ENCODE peak calls at places on chromosome 18, in four cellular contexts. T is breast epithelium, I is tibial nerve, E is tibial artery. Z is an unnamed sample.

GRCh38 chr18:74485860-74486849 is 10.0 kb upstream of the CNDP2 start:
- DNase-seq in T (no peak), I (no peak), E (no peak), Z (no peak)

GRCh38 chr18:49850636-49851035 is 37.3 kb upstream of the ACAA2 start:
- DNase-seq in T (no peak), I (no peak), E (no peak), Z (no peak)

GRCh38 chr18:33838084-33838483 is 260.1 kb downstream of the ASXL3 start:
- DNase-seq in T (no peak), I (no peak), E (no peak), Z (no peak)

GRCh38 chr18:52409732-52410131 is 69.7 kb downstream of the DCC start:
- DNase-seq in T (no peak), I (no peak), E (no peak), Z (no peak)

GRCh38 chr18:36757081-36757480 is 71.7 kb downstream of the TPGS2 start:
- DNase-seq in T (no peak), I (peak; percentile 65), E (no peak), Z (no peak)

GRCh38 chr18:50644146-50644545 is 84.3 kb downstream of the MAPK4 start:
- DNase-seq in T (no peak), I (no peak), E (no peak), Z (no peak)

GRCh38 chr18:5057348-5058012 is 139.6 kb downstream of the AKAIN1 start:
- DNase-seq in T (peak; percentile 22), I (peak; percentile 39), E (peak; percentile 49), Z (peak; percentile 13)

GRCh38 chr18:28176674-28176932 is 327 bp downstream of the CDH2 start:
- DNase-seq in T (no peak), I (no peak), E (no peak), Z (no peak)

GRCh38 chr18:36638224-36638623 is 190.6 kb downstream of the TPGS2 start:
- DNase-seq in T (no peak), I (no peak), E (no peak), Z (no peak)

GRCh38 chr18:12247946-12248345 is 6.2 kb upstream of the CIDEA start:
- DNase-seq in T (no peak), I (no peak), E (no peak), Z (no peak)

GRCh38 chr18:61419763-61420162 is 86.5 kb downstream of the CDH20 start:
- DNase-seq in T (no peak), I (no peak), E (no peak), Z (no peak)

GRCh38 chr18:9827856-9828793 is 57.6 kb upstream of the TXNDC2 start:
- DNase-seq in T (peak; percentile 72), I (peak; percentile 57), E (peak; percentile 72), Z (no peak)

GRCh38 chr18:78559584-78559983 is 420.0 kb upstream of the SALL3 start:
- DNase-seq in T (no peak), I (no peak), E (no peak), Z (no peak)

GRCh38 chr18:62334110-62334509 is 9.0 kb downstream of the TNFRSF11A start:
- DNase-seq in T (no peak), I (no peak), E (no peak), Z (no peak)

DNA sequence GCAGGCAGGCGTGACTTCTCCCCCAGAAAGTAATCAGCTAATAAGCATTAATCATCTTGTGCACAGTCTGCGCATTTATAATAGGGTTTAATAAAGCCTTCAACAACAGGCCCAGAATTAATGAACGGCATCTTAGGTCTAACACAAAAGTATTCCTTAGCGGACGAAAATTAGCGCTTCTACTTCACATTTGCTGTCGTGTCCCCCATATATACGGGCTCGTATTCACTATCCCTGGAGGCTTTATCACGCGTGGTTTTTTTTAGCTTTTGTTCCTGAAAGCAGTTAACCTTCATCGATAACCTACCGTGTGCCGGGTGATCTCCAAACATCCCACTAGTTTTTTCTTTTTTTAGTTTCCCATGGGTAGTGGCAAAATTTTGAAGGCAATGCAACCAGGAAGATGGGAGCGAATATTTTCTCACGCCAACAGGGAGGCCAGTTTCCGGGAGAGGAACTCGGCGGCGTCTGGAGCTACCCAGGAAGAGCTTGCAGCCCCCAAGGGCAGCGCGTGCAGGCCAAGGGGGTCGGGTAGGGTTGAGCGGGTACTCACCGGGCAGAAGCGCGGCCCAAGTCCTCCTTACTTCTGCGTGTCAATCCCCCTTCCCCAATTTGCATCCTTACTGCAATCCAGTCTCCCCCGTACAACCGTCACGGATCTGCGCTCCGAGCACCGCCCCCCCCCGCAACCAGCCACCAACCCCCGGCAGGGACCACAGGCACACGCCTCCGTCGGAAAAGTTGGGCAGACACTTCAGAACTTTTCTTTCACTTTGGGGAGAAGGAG is 1.5 kb downstream of the ATP8B1 start:
- DNase-seq in T (peak; percentile 16), I (no peak), E (no peak), Z (no peak)
- TF ChIP-seq CTCF in T (no peak), I (no peak), E (no peak), Z (no peak)

DNA sequence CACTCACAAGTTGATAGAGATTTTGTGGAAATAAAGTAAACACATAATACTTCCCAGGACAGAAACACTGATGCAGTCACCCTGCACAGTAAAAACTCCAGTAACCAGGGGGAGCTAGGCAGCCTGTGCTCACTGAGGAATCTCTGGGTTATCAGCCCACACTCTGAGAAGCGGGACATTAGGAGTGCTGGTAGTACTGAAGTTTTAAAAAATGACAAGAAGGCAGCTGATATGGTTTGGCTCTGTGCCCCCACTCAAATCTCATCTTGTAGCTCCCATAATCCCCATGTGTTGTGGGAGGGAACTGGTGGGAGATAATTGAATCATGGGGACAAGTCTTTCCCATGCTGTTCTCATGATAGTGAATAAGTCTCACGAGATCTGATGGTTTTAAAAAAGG is 31.4 kb downstream of the KCTD1 start:
- DNase-seq in T (no peak), I (no peak), E (no peak), Z (no peak)
- TF ChIP-seq CTCF in T (no peak), I (no peak), E (no peak), Z (no peak)

DNA sequence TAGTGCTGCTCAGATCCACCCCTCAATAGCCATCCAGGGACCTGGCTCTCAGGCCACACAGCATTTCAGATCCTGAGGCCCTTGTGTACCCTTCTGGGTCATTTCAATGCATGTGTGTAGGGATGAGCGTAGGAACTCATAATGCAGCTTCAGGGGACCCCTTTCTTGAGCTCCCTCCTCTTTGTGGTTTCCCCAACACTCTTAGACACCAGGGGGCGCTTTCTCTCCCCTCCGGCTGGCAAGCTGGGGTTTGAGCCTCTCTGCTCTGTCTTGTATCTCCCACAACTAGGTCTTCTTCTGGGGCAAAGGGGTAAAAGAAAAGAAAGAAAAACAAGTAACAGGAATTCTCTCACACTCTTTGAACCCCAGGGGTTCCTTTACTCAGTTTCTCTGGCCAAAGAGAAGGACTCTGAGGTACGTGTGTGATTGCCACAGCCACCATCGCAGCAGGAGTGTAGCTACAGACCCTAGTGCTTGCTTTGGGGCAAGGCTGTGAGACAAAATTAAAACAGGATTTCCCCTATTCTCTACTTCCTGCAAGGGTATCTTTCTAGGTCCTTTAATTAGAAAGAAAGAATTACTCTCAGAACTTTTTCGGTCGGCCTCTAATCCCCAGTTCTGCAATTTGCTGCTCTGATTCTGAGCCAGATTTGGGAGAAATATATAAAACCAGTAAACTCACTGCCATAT is 38.0 kb downstream of the CABYR start:
- DNase-seq in T (no peak), I (peak; percentile 70), E (peak; percentile 42), Z (peak; percentile 3)
- TF ChIP-seq CTCF in T (peak; percentile 50), I (peak; percentile 52), E (peak; percentile 64), Z (peak; percentile 23)

GRCh38 chr18:23105581-23106219 is 29.6 kb upstream of the CABLES1 start:
- DNase-seq in T (no peak), I (no peak), E (no peak), Z (no peak)

GRCh38 chr18:23105030-23105429 is 30.3 kb upstream of the CABLES1 start:
- DNase-seq in T (no peak), I (no peak), E (no peak), Z (no peak)

GRCh38 chr18:23106575-23106974 is 28.7 kb upstream of the CABLES1 start:
- DNase-seq in T (peak; percentile 48), I (no peak), E (no peak), Z (no peak)

GRCh38 chr18:23102498-23103260 is 32.6 kb upstream of the CABLES1 start:
- DNase-seq in T (no peak), I (no peak), E (no peak), Z (no peak)

GRCh38 chr18:23103449-23103848 is 31.8 kb upstream of the CABLES1 start:
- DNase-seq in T (no peak), I (no peak), E (no peak), Z (no peak)
- TF ChIP-seq CTCF in T (no peak), I (no peak), E (no peak), Z (no peak)

DNA sequence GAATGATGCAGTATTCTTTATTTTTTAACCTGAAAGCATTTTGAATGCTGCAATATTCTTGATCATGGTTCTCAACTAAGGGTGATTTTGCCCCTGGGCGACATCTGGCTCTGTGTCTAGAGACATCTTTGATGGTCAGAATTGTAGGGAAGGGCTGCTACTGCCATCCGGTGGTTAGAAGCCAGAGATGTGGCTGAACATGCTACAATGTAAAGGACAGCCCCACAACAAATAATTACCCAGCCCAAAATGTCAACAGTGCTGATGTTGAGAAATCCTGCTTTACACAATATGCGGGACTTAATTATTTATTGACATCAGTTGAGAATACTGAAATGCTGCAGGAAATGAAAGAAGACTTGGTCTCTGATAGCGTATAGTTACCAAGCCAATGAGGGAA is 37.5 kb upstream of the SERPINB2 start:
- DNase-seq in T (no peak), I (no peak), E (no peak), Z (no peak)
- TF ChIP-seq CTCF in T (no peak), I (no peak), E (no peak), Z (no peak)

GRCh38 chr18:80171190-80171872 is 62.3 kb downstream of the ADNP2 start:
- DNase-seq in T (no peak), I (peak; percentile 66), E (no peak), Z (peak; percentile 20)
- TF ChIP-seq CTCF in T (peak; percentile 85), I (peak; percentile 82), E (peak; percentile 67), Z (peak; percentile 70)

GRCh38 chr18:22490429-22490846 is 72.7 kb upstream of the CTAGE1 start:
- DNase-seq in T (no peak), I (no peak), E (no peak), Z (no peak)
- TF ChIP-seq CTCF in T (no peak), I (no peak), E (no peak), Z (no peak)

GRCh38 chr18:46917808-46918600 is 602 bp downstream of the KATNAL2 start:
- DNase-seq in T (no peak), I (peak; percentile 44), E (peak; percentile 37), Z (peak; percentile 7)

GRCh38 chr18:46916551-46917107 is 678 bp downstream of the PIAS2 start:
- DNase-seq in T (no peak), I (peak; percentile 8), E (no peak), Z (no peak)

GRCh38 chr18:46915800-46916550 is 1.3 kb downstream of the PIAS2 start:
- DNase-seq in T (no peak), I (no peak), E (no peak), Z (no peak)

GRCh38 chr18:46920067-46920466 is 2.7 kb downstream of the KATNAL2 start:
- DNase-seq in T (no peak), I (no peak), E (no peak), Z (no peak)

DNA sequence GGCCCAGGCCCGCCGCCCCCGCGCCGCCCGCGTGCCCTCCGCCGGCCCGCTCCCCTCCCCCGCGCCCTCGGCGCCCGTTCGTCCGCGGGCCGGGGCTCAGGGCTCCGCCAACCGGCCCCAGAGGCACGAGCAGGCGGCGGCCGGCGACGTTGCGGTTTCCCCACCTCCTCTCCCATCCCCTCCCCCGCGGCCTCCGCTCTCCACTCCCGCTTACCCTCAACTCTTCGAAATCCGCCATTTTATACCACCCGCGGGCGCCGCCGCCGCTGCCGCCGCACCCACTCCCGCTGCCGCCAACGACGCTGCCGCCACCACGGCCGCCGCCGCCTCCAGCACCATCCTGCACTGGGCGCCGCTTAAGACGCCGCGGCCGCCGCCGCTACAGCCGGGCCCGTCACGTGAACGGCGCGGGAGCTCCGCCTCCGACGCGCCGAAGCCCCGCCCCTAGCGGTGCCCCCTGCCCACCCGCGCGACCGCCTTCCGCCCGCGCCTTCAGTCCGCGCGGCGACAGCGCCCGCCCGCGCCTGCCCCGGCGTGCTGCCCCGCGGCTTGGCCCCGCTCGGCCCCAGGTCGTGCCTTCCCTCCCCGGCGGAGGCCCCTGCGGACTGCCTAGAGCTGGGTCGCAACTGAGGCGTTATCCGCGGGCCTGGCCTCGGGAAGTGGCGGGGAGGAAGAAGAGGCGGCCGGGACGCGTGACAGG is at the start of the genes KATNAL2 and PIAS2:
- DNase-seq in T (peak; percentile 44), I (peak; percentile 63), E (peak; percentile 72), Z (peak; percentile 60)
- TF ChIP-seq CTCF in T (no peak), I (no peak), E (no peak), Z (no peak)